ENCODE peak calls at places on chromosomes 13 and 19, in ten cellular contexts. C, U, K, J, F, E, V, Q, R and B are unnamed samples.
A peak's percentile ranks its signal among the peaks of the same experiment; 100 is the strongest.

GRCh38 chr13:44759723-44760360 is 183.7 kb upstream of the TSC22D1 start:
- DNase-seq in K (peak; percentile 68), C (no peak), F (no peak), E (no peak), U (no peak), Q (no peak), R (no peak), V (peak; percentile 61), J (no peak), B (no peak)

GRCh38 chr13:76939215-76939614 is 9.1 kb upstream of the ACOD1 start:
- DNase-seq in J (no peak), Q (no peak), U (no peak), F (no peak), R (no peak), E (no peak), V (peak; percentile 53), K (no peak), C (no peak), B (no peak)

GRCh38 chr19:17681505-17682125 is 6.5 kb downstream of the UNC13A start:
- DNase-seq in K (no peak), F (no peak), V (peak; percentile 43), Q (peak; percentile 30), U (no peak), C (no peak), R (no peak), J (peak; percentile 44), E (no peak), B (peak; percentile 92)

GRCh38 chr13:25347156-25347555 is 24.6 kb upstream of the ATP8A2 start:
- DNase-seq in R (no peak), C (no peak), J (no peak), V (peak; percentile 14), U (no peak), E (no peak), Q (no peak), K (no peak), F (no peak), B (no peak)

GRCh38 chr13:23754506-23754905 is 134.7 kb downstream of the MIPEP start:
- DNase-seq in E (no peak), Q (no peak), U (no peak), F (no peak), J (no peak), R (no peak), C (no peak), K (no peak), V (no peak), B (no peak)

GRCh38 chr19:42255766-42256750 is 1.1 kb upstream of the ERF start:
- DNase-seq in J (peak; percentile 47), R (peak; percentile 62), U (no peak), C (peak; percentile 58), E (no peak), F (no peak), Q (no peak), K (no peak), V (peak; percentile 39), B (peak; percentile 81)

GRCh38 chr13:88651531-88651930 is 980.4 kb downstream of the SLITRK5 start:
- DNase-seq in R (no peak), C (no peak), J (no peak), U (no peak), V (no peak), Q (no peak), F (no peak), E (no peak), K (no peak), B (no peak)

GRCh38 chr13:110397445-110397844 is 90.4 kb downstream of the COL4A2 start:
- DNase-seq in U (no peak), C (peak; percentile 48), K (no peak), Q (no peak), F (no peak), J (no peak), E (no peak), R (no peak), V (peak; percentile 90), B (no peak)

GRCh38 chr19:54518844-54519243 is 16.2 kb downstream of the LAIR2 start:
- DNase-seq in J (no peak), R (no peak), Q (peak; percentile 51), K (no peak), U (no peak), F (no peak), C (no peak), E (no peak), V (no peak), B (no peak)

GRCh38 chr19:17074628-17075034 is 621 bp downstream of the HAUS8 start:
- DNase-seq in F (no peak), R (no peak), J (no peak), K (no peak), Q (no peak), E (no peak), U (no peak), C (no peak), V (no peak), B (no peak)

GRCh38 chr19:50658438-50659317 is 9.4 kb downstream of the C19orf81 start:
- DNase-seq in Q (peak; percentile 61), K (no peak), V (peak; percentile 10), F (no peak), U (no peak), C (peak; percentile 30), E (peak; percentile 25), R (peak; percentile 21), J (peak; percentile 52), B (peak; percentile 100)

GRCh38 chr13:110200276-110200675 is 106.7 kb downstream of the COL4A1 start:
- DNase-seq in U (no peak), Q (no peak), J (no peak), V (no peak), C (no peak), K (no peak), R (no peak), F (no peak), E (no peak), B (no peak)

GRCh38 chr13:45865414-45865813 is 13.9 kb upstream of the SIAH3 start:
- DNase-seq in K (no peak), U (no peak), J (no peak), F (no peak), V (no peak), R (no peak), Q (no peak), C (no peak), E (no peak), B (no peak)

GRCh38 chr13:30832377-30832776 is 73.7 kb upstream of the MEDAG start:
- DNase-seq in U (no peak), F (no peak), K (no peak), R (no peak), J (no peak), C (no peak), E (no peak), V (no peak), Q (no peak), B (no peak)

GRCh38 chr13:78587395-78587794 is 16.0 kb downstream of the POU4F1 start:
- DNase-seq in Q (no peak), U (no peak), J (no peak), V (no peak), K (no peak), R (no peak), F (no peak), C (no peak), E (no peak), B (peak; percentile 47)

GRCh38 chr13:35470671-35471465 is 5.6 kb downstream of the MAB21L1 start:
- DNase-seq in E (no peak), K (peak; percentile 23), U (no peak), F (no peak), Q (no peak), R (peak; percentile 49), C (no peak), V (peak; percentile 39), J (no peak), B (peak; percentile 81)

GRCh38 chr19:43620061-43621001 is 902 bp upstream of the ZNF428 start:
- DNase-seq in E (peak; percentile 58), J (no peak), C (no peak), Q (no peak), R (no peak), U (no peak), V (no peak), F (no peak), K (no peak), B (no peak)

GRCh38 chr13:44141213-44141724 is 232.4 kb upstream of the SERP2 start:
- DNase-seq in K (no peak), R (no peak), U (no peak), J (no peak), Q (no peak), C (no peak), V (peak; percentile 27), F (no peak), E (no peak), B (no peak)

DNA sequence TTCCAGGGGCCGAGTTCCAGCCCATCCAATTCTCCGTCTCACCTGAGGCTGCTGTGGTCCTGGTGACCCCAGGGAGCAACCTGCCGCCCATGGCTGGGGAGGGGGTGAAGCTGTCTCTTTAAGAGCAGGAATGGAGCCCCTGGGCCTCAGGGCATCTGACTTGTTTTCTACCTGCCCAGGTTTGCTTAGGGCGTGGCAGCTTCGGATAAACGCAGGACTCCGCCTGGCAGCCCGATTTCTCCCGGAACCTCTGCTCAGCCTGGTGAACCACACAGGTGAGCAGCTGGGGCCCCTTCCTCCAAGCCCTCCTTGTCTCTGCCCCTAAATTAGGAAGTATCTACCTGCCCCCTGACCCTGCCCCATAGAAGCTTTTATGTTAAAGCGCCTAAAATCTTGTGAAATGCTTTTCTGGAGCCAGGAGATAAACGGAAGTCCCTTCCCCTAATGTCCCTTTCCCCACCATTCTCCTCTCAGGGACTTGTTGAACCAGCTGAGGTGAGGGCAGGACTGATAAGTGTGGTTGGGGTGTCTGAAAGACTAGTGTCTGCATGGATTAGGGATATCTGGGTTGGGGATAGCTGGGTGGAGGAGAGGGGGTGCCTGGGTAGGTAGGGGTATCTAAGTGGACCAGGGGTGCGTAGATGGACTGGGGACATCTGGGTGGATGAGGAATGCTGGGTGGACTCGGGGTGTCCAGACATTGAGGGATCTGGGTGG is 620 bp downstream of the FXYD3 start:
- DNase-seq in J (no peak), U (peak; percentile 77), K (no peak), R (no peak), V (no peak), Q (no peak), C (no peak), E (no peak), F (no peak), B (peak; percentile 50)
- H3K4me3 ChIP-seq in J (peak overlapping the region; percentile 41), U (peak overlapping the region; percentile 45), K (no peak overlapping the region), R (no peak overlapping the region), V (no peak overlapping the region), Q (no peak overlapping the region), C (no peak overlapping the region), E (no peak overlapping the region), F (no peak overlapping the region), B (no peak overlapping the region)

GRCh38 chr19:3528539-3529211 is 10.3 kb upstream of the TEKTIP1 start:
- DNase-seq in Q (no peak), F (no peak), E (no peak), K (no peak), C (no peak), J (no peak), U (no peak), V (no peak), R (no peak), B (no peak)
- H3K36me3 ChIP-seq in Q (peaks cover 34% of the 10 kb centered on the region), F (peaks cover 5% of the 10 kb centered on the region), E (peaks cover 31% of the 10 kb centered on the region), K (peaks cover 66% of the 10 kb centered on the region), C (peaks cover 80% of the 10 kb centered on the region), J (peaks cover 79% of the 10 kb centered on the region), U (peaks cover 1% of the 10 kb centered on the region), V (peaks cover 40% of the 10 kb centered on the region), R (no peaks in the 10 kb centered on the region), B (peaks cover 6% of the 10 kb centered on the region)

GRCh38 chr19:13700621-13701020 is 63.7 kb upstream of the MRI1 start:
- DNase-seq in K (no peak), F (no peak), U (no peak), E (no peak), V (no peak), J (no peak), Q (no peak), C (no peak), R (no peak), B (no peak)
- H3K27me3 ChIP-seq in K (peaks cover 7% of the 10 kb centered on the region), F (peaks cover 5% of the 10 kb centered on the region), U (no peaks in the 10 kb centered on the region), E (no peaks in the 10 kb centered on the region), V (no peaks in the 10 kb centered on the region), J (no peaks in the 10 kb centered on the region), Q (no peaks in the 10 kb centered on the region), C (no peaks in the 10 kb centered on the region), R (no peaks in the 10 kb centered on the region), B (no peaks in the 10 kb centered on the region)

GRCh38 chr19:14472202-14472961 is 2.8 kb downstream of the PTGER1 start:
- DNase-seq in R (peak; percentile 80), J (no peak), C (peak; percentile 65), Q (peak; percentile 75), K (no peak), V (no peak), E (peak; percentile 81), U (peak; percentile 66), F (no peak), B (peak; percentile 98)
- H3K4me3 ChIP-seq in R (peak overlapping the region; percentile 9), J (no peak overlapping the region), C (no peak overlapping the region), Q (no peak overlapping the region), K (peak overlapping the region; percentile 25), V (no peak overlapping the region), E (peak overlapping the region; percentile 40), U (peak overlapping the region; percentile 45), F (no peak overlapping the region), B (peak overlapping the region; percentile 50)